ENCODE peak calls at places on chromosomes 4 and X, in four cellular contexts. C, X, Z and Y are unnamed samples. For H3K4me1, the result is how much of the 10 kb centered on the place peaks cover.

GRCh38 chr4:41360214-41360910 is 103.6 kb downstream of the UCHL1 start:
- DNase-seq in C (no peak), X (peak), Z (no peak), Y (peak)

GRCh38 chr4:163391756-163392155 is 48.1 kb downstream of the NPY5R start:
- DNase-seq in C (no peak), X (no peak), Z (no peak), Y (no peak)

GRCh38 chr4:140090215-140090731 is 63.7 kb downstream of the MAML3 start:
- DNase-seq in C (no peak), X (no peak), Z (no peak), Y (no peak)

GRCh38 chrX:122622800-122623199 is 561.3 kb upstream of the GRIA3 start:
- DNase-seq in C (no peak), X (no peak), Z (no peak), Y (no peak)

GRCh38 chr4:21768349-21769310 is 179.9 kb downstream of the KCNIP4 start:
- DNase-seq in C (no peak), X (peak), Z (no peak), Y (no peak)

GRCh38 chr4:31983246-31983645 is 1263.1 kb downstream of the PCDH7 start:
- DNase-seq in C (no peak), X (no peak), Z (no peak), Y (no peak)

GRCh38 chr4:25457053-25457715 is 80.1 kb downstream of the ANAPC4 start:
- DNase-seq in C (no peak), X (no peak), Z (no peak), Y (no peak)

GRCh38 chrX:48649109-48649508 is 34.5 kb upstream of the WAS start:
- DNase-seq in C (no peak), X (no peak), Z (no peak), Y (no peak)

GRCh38 chr4:76993787-76994641 is 44.5 kb downstream of the SEPTIN11 start:
- DNase-seq in C (no peak), X (no peak), Z (peak), Y (no peak)

GRCh38 chr4:27429260-27429970 is 568.8 kb downstream of the STIM2 start:
- DNase-seq in C (no peak), X (no peak), Z (no peak), Y (no peak)

GRCh38 chr4:7984286-7984925 is 44.7 kb upstream of the AFAP1 start:
- DNase-seq in C (no peak), X (no peak), Z (no peak), Y (no peak)

GRCh38 chrX:32896132-32896531 is 315.2 kb downstream of the DMD start:
- DNase-seq in C (no peak), X (no peak), Z (no peak), Y (no peak)

GRCh38 chr4:4762300-4762699 is 97.2 kb upstream of the MSX1 start:
- DNase-seq in C (no peak), X (no peak), Z (no peak), Y (no peak)

GRCh38 chrX:149513713-149514427 is 8.8 kb upstream of the IDS start:
- DNase-seq in C (no peak), X (no peak), Z (no peak), Y (no peak)

GRCh38 chrX:107324493-107325310 is 118.3 kb downstream of the DNAAF6 start:
- DNase-seq in C (no peak), X (peak), Z (no peak), Y (no peak)

GRCh38 chr4:176032454-176032853 is 33.2 kb upstream of the WDR17 start:
- DNase-seq in C (no peak), X (no peak), Z (no peak), Y (no peak)

GRCh38 chr4:26905172-26905571 is 44.5 kb downstream of the STIM2 start:
- DNase-seq in C (no peak), X (no peak), Z (no peak), Y (no peak)

GRCh38 chr4:57156242-57156990 is 46.2 kb upstream of the IGFBP7 start:
- DNase-seq in C (no peak), X (no peak), Z (no peak), Y (no peak)

GRCh38 chr4:1479454-1479853 is 73.2 kb upstream of the NKX1-1 start:
- DNase-seq in C (peak), X (no peak), Z (no peak), Y (no peak)

GRCh38 chr4:336099-336892 is 1.3 kb upstream of the ZNF141 start:
- DNase-seq in C (no peak), X (peak), Z (no peak), Y (no peak)

GRCh38 chr4:183657564-183657963 is 1.4 kb downstream of the RWDD4 start:
- DNase-seq in C (no peak), X (no peak), Z (no peak), Y (no peak)

GRCh38 chr4:174450051-174450450 is 72.2 kb downstream of the HPGD start:
- DNase-seq in C (no peak), X (no peak), Z (no peak), Y (no peak)

GRCh38 chr4:6333301-6334202 is 63.9 kb downstream of the WFS1 start:
- DNase-seq in C (no peak), X (peak), Z (no peak), Y (no peak)

GRCh38 chr4:8817081-8817812 is 54.4 kb downstream of the HMX1 start:
- DNase-seq in C (peak), X (no peak), Z (no peak), Y (no peak)

GRCh38 chr4:60452259-60452658 is 747.9 kb upstream of the ADGRL3 start:
- DNase-seq in C (no peak), X (no peak), Z (no peak), Y (no peak)

DNA sequence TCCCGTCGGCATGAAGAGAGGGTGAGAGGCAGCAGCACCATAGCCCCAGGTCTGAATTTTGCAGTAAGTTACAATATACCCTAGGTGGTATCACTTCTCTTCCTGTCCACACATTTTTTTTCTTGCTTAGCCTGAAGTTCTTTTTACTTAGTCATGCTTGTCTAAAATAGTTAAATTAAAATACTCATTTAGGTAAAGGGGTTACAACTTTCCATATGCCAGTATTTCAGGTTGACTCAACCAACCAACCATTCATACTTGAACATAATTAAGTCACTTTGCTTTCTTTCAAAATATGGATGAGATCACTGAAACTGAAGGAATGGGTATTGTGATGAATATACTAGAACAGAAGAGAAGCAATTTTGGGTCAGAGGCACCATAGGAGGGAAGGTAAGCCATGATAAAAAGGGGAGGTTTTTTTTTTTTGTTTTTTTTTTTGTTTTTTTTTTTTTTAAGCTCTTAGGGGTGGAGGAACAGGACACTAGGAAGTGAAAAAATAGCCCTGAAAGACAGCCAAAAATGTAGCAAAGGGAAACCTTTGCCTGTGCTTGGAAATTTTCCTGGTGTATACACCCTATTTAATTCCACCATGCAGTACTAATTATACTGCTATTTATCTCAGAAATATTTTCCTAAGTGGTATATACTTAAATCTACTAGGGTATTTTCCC is 41.8 kb downstream of the RPS6KA3 start:
- DNase-seq in C (no peak), X (peak), Z (no peak), Y (no peak)
- H3K27ac ChIP-seq in C (no peak), X (no peak), Z (no peak), Y (no peak)

DNA sequence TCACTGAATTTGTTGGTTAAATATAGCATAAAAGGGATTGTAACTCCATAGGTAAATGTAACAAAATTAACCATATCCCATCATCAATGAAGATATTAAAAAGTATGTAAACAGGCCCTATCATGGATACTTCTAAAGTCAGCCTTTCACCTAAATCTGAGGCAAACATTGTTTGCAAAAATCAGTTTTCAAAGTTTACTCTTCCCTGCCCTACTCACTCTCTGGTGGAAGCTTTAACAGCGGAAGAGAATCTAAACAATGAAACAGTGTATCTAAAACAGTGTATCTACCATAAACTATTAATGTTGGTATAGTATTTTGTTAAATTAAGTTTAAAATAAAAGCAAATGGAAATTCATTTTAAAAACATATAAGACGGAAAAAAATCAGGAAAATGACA is 21.1 kb downstream of the SMIM14 start:
- DNase-seq in C (no peak), X (no peak), Z (no peak), Y (no peak)
- H3K4me1 ChIP-seq in C (under half), X (under half), Z (under half), Y (half or more)

GRCh38 chr4:161486454-161486853 is 677.3 kb downstream of the FSTL5 start:
- DNase-seq in C (no peak), X (no peak), Z (no peak), Y (no peak)
- H3K27ac ChIP-seq in C (no peak), X (no peak), Z (no peak), Y (no peak)

GRCh38 chr4:185480016-185480732 is 8.6 kb upstream of the CCDC110 start:
- DNase-seq in C (no peak), X (peak), Z (no peak), Y (no peak)
- H3K4me1 ChIP-seq in C (under half), X (under half), Z (under half), Y (under half)

GRCh38 chr4:152957437-152958185 is 21.5 kb downstream of the FHDC1 start:
- DNase-seq in C (no peak), X (peak), Z (no peak), Y (no peak)
- H3K27ac ChIP-seq in C (no peak), X (peak), Z (no peak), Y (no peak)

DNA sequence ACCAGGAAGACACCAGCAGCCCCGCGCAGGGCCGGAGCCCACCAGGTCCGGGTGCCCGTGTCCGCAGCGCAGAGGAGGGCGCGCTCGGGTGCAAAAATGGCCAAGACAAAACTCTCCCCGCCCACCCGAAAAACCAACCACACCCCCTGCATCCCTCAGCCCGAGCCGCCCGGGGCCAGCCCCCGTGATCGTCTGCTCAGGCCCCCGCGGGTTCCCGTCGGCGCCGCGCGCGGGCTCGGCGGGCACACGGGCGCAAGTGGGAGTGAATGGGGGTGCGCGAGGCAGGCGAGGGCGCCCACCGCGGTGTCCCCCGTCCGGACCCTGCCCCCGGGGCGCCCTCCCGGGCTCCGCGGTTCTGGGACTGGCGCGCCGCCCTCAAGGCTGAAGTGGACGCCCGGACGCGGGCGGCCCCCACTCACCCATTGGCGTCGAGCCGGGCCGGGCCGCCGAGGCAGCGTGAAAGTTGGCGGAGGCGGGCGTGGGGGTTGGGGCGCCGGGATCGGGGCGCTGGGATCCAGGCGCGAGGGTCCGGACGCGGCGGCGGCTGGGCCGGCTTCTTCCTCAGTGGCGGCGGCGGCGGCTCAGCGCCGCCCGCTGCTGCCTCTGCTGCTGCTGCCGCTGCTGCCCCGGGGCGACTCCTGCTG is 390 bp downstream of the SH3KBP1 start:
- DNase-seq in C (no peak), X (peak), Z (peak), Y (no peak)
- H3K4me1 ChIP-seq in C (under half), X (under half), Z (under half), Y (under half)

DNA sequence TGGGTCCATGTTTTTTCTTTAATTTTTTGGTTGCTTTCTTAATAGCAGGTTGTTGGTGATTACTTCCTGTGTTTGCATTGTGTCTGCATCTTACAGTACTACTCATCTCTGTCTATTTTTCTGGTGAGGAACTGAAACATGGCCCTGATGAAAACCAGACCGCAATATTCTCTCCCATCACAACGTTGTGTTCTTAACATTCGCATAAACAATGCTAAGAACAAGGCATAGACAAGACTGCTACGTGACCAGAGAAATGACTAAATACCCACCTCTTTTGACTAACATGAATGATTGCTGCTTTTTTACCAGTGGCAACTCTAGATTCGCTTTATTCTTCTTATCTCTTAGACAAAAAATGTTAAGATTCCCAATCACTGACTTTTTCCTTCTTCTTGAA is 179.1 kb downstream of the GC start:
- DNase-seq in C (no peak), X (no peak), Z (no peak), Y (no peak)
- H3K27ac ChIP-seq in C (no peak), X (no peak), Z (no peak), Y (no peak)